ENCODE peak calls at places on chromosomes 2 and 18, in nine cellular contexts. L, Q, U, K, M, X, R, B and G are unnamed samples.

GRCh38 chr2:95277246-95277906 is 3.1 kb downstream of the PROM2 start:
- DNase-seq in L (peak), Q (no peak), U (peak), K (no peak), M (no peak), X (no peak), R (no peak), B (no peak), G (no peak)

GRCh38 chr18:48545690-48546365 is 7.0 kb downstream of the CTIF start:
- DNase-seq in L (peak), Q (peak), U (peak), K (peak), M (no peak), X (no peak), R (no peak), B (peak), G (no peak)

GRCh38 chr2:155384555-155385123 is 686.1 kb downstream of the KCNJ3 start:
- DNase-seq in L (no peak), Q (no peak), U (no peak), K (no peak), M (no peak), X (no peak), R (no peak), B (no peak), G (no peak)

GRCh38 chr2:62296833-62297641 is 101.1 kb downstream of the B3GNT2 start:
- DNase-seq in L (no peak), Q (no peak), U (no peak), K (no peak), M (no peak), X (no peak), R (no peak), B (no peak), G (no peak)

GRCh38 chr2:216721141-216721540 is 25.8 kb upstream of the IGFBP5 start:
- DNase-seq in L (peak), Q (no peak), U (no peak), K (no peak), M (no peak), X (no peak), R (no peak), B (no peak), G (no peak)

GRCh38 chr2:109514857-109515256 is 98.9 kb downstream of the SEPTIN10 start:
- DNase-seq in L (no peak), Q (no peak), U (no peak), K (no peak), M (no peak), X (no peak), R (no peak), B (no peak), G (no peak)

GRCh38 chr18:30888344-30888743 is 154.2 kb downstream of the DSC3 start:
- DNase-seq in L (no peak), Q (no peak), U (no peak), K (no peak), M (no peak), X (no peak), R (no peak), B (no peak), G (no peak)

GRCh38 chr2:72893594-72894319 is 6.5 kb downstream of the SPR start:
- DNase-seq in L (peak), Q (peak), U (peak), K (peak), M (no peak), X (no peak), R (peak), B (peak), G (no peak)

GRCh38 chr2:208320686-208321085 is 54.6 kb downstream of the PIKFYVE start:
- DNase-seq in L (no peak), Q (peak), U (no peak), K (no peak), M (no peak), X (no peak), R (peak), B (peak), G (no peak)

GRCh38 chr2:200455958-200456421 is 53.9 kb downstream of the KCTD18 start:
- DNase-seq in L (no peak), Q (no peak), U (no peak), K (no peak), M (no peak), X (no peak), R (peak), B (no peak), G (no peak)

GRCh38 chr2:236974206-236974605 is 111.5 kb upstream of the COPS8 start:
- DNase-seq in L (no peak), Q (no peak), U (no peak), K (no peak), M (no peak), X (no peak), R (no peak), B (no peak), G (no peak)

GRCh38 chr2:204665244-204665643 is 120.0 kb downstream of the PARD3B start:
- DNase-seq in L (peak), Q (no peak), U (peak), K (peak), M (no peak), X (peak), R (no peak), B (peak), G (no peak)

GRCh38 chr2:171185941-171186340 is 25.2 kb upstream of the TLK1 start:
- DNase-seq in L (peak), Q (no peak), U (peak), K (no peak), M (no peak), X (peak), R (no peak), B (peak), G (no peak)

GRCh38 chr2:12303181-12304030 is 413.3 kb upstream of the TRIB2 start:
- DNase-seq in L (peak), Q (no peak), U (peak), K (no peak), M (no peak), X (peak), R (no peak), B (peak), G (no peak)

GRCh38 chr18:62610509-62611394 is 87.9 kb downstream of the ZCCHC2 start:
- DNase-seq in L (no peak), Q (no peak), U (no peak), K (peak), M (no peak), X (no peak), R (no peak), B (no peak), G (no peak)

GRCh38 chr2:239756392-239757153 is 268.6 kb downstream of the NDUFA10 start:
- DNase-seq in L (no peak), Q (no peak), U (no peak), K (no peak), M (no peak), X (no peak), R (no peak), B (peak), G (no peak)

GRCh38 chr18:50560681-50561629 is 1.1 kb downstream of the MAPK4 start:
- DNase-seq in L (no peak), Q (peak), U (no peak), K (peak), M (no peak), X (no peak), R (no peak), B (no peak), G (no peak)